ENCODE peak calls at places on chromosome 7, in eight cellular contexts. One of them, this sample, is unnamed.

GRCh38 chr7:144086730-144087129 is 652 bp downstream of the OR2A12 start:
- DNase-seq in activated CD4-positive, alpha-beta T cell treated with anti-CD3 and anti-CD28 coated beads, Interleukin-2, amount 50 U/mL, for 1 hour: no peak
- DNase-seq in AG09319: no peak
- DNase-seq in BE2C: no peak
- DNase-seq in GM12865: no peak
- DNase-seq in left colon: no peak
- DNase-seq in NCI-H1092: no peak
- DNase-seq in GM10248: no peak
- DNase-seq in this sample: no peak

GRCh38 chr7:26208040-26208439 is 6.5 kb downstream of the CBX3 start:
- DNase-seq in activated CD4-positive, alpha-beta T cell treated with anti-CD3 and anti-CD28 coated beads, Interleukin-2, amount 50 U/mL, for 1 hour: no peak
- DNase-seq in AG09319: no peak
- DNase-seq in BE2C: peak; percentile 74
- DNase-seq in GM12865: no peak
- DNase-seq in left colon: no peak
- DNase-seq in NCI-H1092: no peak
- DNase-seq in GM10248: no peak
- DNase-seq in this sample: no peak

GRCh38 chr7:1670894-1671875 is 1.1 kb downstream of the ELFN1 start:
- DNase-seq in activated CD4-positive, alpha-beta T cell treated with anti-CD3 and anti-CD28 coated beads, Interleukin-2, amount 50 U/mL, for 1 hour: no peak
- DNase-seq in AG09319: no peak
- DNase-seq in BE2C: no peak
- DNase-seq in GM12865: no peak
- DNase-seq in left colon: no peak
- DNase-seq in NCI-H1092: no peak
- DNase-seq in GM10248: peak; percentile 23
- DNase-seq in this sample: no peak

GRCh38 chr7:105972276-105972675 is 9.2 kb downstream of the CDHR3 start:
- DNase-seq in activated CD4-positive, alpha-beta T cell treated with anti-CD3 and anti-CD28 coated beads, Interleukin-2, amount 50 U/mL, for 1 hour: no peak
- DNase-seq in AG09319: no peak
- DNase-seq in BE2C: no peak
- DNase-seq in GM12865: no peak
- DNase-seq in left colon: no peak
- DNase-seq in NCI-H1092: no peak
- DNase-seq in GM10248: no peak
- DNase-seq in this sample: peak; percentile 31

GRCh38 chr7:128409435-128410091 is at the start of gene IMPDH1:
- DNase-seq in activated CD4-positive, alpha-beta T cell treated with anti-CD3 and anti-CD28 coated beads, Interleukin-2, amount 50 U/mL, for 1 hour: peak; percentile 81
- DNase-seq in AG09319: peak; percentile 34
- DNase-seq in BE2C: peak; percentile 90
- DNase-seq in GM12865: peak; percentile 70
- DNase-seq in left colon: peak; percentile 92
- DNase-seq in NCI-H1092: peak; percentile 46
- DNase-seq in GM10248: peak; percentile 96
- DNase-seq in this sample: no peak

GRCh38 chr7:51226042-51226755 is 90.4 kb downstream of the COBL start:
- DNase-seq in activated CD4-positive, alpha-beta T cell treated with anti-CD3 and anti-CD28 coated beads, Interleukin-2, amount 50 U/mL, for 1 hour: no peak
- DNase-seq in AG09319: no peak
- DNase-seq in BE2C: no peak
- DNase-seq in GM12865: no peak
- DNase-seq in left colon: no peak
- DNase-seq in NCI-H1092: no peak
- DNase-seq in GM10248: no peak
- DNase-seq in this sample: no peak

GRCh38 chr7:137682596-137682995 is 164.2 kb downstream of the DGKI start:
- DNase-seq in activated CD4-positive, alpha-beta T cell treated with anti-CD3 and anti-CD28 coated beads, Interleukin-2, amount 50 U/mL, for 1 hour: no peak
- DNase-seq in AG09319: no peak
- DNase-seq in BE2C: no peak
- DNase-seq in GM12865: no peak
- DNase-seq in left colon: no peak
- DNase-seq in NCI-H1092: no peak
- DNase-seq in GM10248: no peak
- DNase-seq in this sample: no peak

GRCh38 chr7:38222481-38223096 is 44.5 kb downstream of the STARD3NL start:
- DNase-seq in activated CD4-positive, alpha-beta T cell treated with anti-CD3 and anti-CD28 coated beads, Interleukin-2, amount 50 U/mL, for 1 hour: no peak
- DNase-seq in AG09319: peak; percentile 31
- DNase-seq in BE2C: peak; percentile 24
- DNase-seq in GM12865: peak; percentile 73
- DNase-seq in left colon: no peak
- DNase-seq in NCI-H1092: peak; percentile 21
- DNase-seq in GM10248: peak; percentile 55
- DNase-seq in this sample: peak; percentile 12

GRCh38 chr7:129240119-129240815 is 15.4 kb downstream of the AHCYL2 start:
- DNase-seq in activated CD4-positive, alpha-beta T cell treated with anti-CD3 and anti-CD28 coated beads, Interleukin-2, amount 50 U/mL, for 1 hour: no peak
- DNase-seq in AG09319: no peak
- DNase-seq in BE2C: no peak
- DNase-seq in GM12865: no peak
- DNase-seq in left colon: no peak
- DNase-seq in NCI-H1092: no peak
- DNase-seq in GM10248: no peak
- DNase-seq in this sample: no peak

GRCh38 chr7:30312186-30312585 is 27.8 kb downstream of the ZNRF2 start:
- DNase-seq in activated CD4-positive, alpha-beta T cell treated with anti-CD3 and anti-CD28 coated beads, Interleukin-2, amount 50 U/mL, for 1 hour: no peak
- DNase-seq in AG09319: no peak
- DNase-seq in BE2C: no peak
- DNase-seq in GM12865: no peak
- DNase-seq in left colon: no peak
- DNase-seq in NCI-H1092: no peak
- DNase-seq in GM10248: no peak
- DNase-seq in this sample: no peak

GRCh38 chr7:6558837-6559236 is 7.6 kb upstream of the GRID2IP start:
- DNase-seq in activated CD4-positive, alpha-beta T cell treated with anti-CD3 and anti-CD28 coated beads, Interleukin-2, amount 50 U/mL, for 1 hour: no peak
- DNase-seq in AG09319: no peak
- DNase-seq in BE2C: peak; percentile 69
- DNase-seq in GM12865: peak; percentile 47
- DNase-seq in left colon: peak; percentile 35
- DNase-seq in NCI-H1092: peak; percentile 63
- DNase-seq in GM10248: peak; percentile 62
- DNase-seq in this sample: peak; percentile 69

GRCh38 chr7:94190599-94191061 is 186.5 kb upstream of the BET1 start:
- DNase-seq in activated CD4-positive, alpha-beta T cell treated with anti-CD3 and anti-CD28 coated beads, Interleukin-2, amount 50 U/mL, for 1 hour: no peak
- DNase-seq in AG09319: peak; percentile 88
- DNase-seq in BE2C: no peak
- DNase-seq in GM12865: no peak
- DNase-seq in left colon: no peak
- DNase-seq in NCI-H1092: peak; percentile 61
- DNase-seq in GM10248: no peak
- DNase-seq in this sample: no peak

GRCh38 chr7:149865437-149865836 is 8.3 kb upstream of the ATP6V0E2 start:
- DNase-seq in activated CD4-positive, alpha-beta T cell treated with anti-CD3 and anti-CD28 coated beads, Interleukin-2, amount 50 U/mL, for 1 hour: peak; percentile 52
- DNase-seq in AG09319: no peak
- DNase-seq in BE2C: no peak
- DNase-seq in GM12865: peak; percentile 20
- DNase-seq in left colon: no peak
- DNase-seq in NCI-H1092: no peak
- DNase-seq in GM10248: no peak
- DNase-seq in this sample: no peak

GRCh38 chr7:158110661-158111555 is 476.7 kb downstream of the PTPRN2 start:
- DNase-seq in activated CD4-positive, alpha-beta T cell treated with anti-CD3 and anti-CD28 coated beads, Interleukin-2, amount 50 U/mL, for 1 hour: no peak
- DNase-seq in AG09319: no peak
- DNase-seq in BE2C: no peak
- DNase-seq in GM12865: no peak
- DNase-seq in left colon: no peak
- DNase-seq in NCI-H1092: no peak
- DNase-seq in GM10248: no peak
- DNase-seq in this sample: no peak

GRCh38 chr7:38070718-38071117 is 107.3 kb upstream of the STARD3NL start:
- DNase-seq in activated CD4-positive, alpha-beta T cell treated with anti-CD3 and anti-CD28 coated beads, Interleukin-2, amount 50 U/mL, for 1 hour: no peak
- DNase-seq in AG09319: no peak
- DNase-seq in BE2C: no peak
- DNase-seq in GM12865: peak; percentile 4
- DNase-seq in left colon: no peak
- DNase-seq in NCI-H1092: no peak
- DNase-seq in GM10248: no peak
- DNase-seq in this sample: peak; percentile 32

GRCh38 chr7:2232766-2233520 is at the start of gene MAD1L1:
- DNase-seq in activated CD4-positive, alpha-beta T cell treated with anti-CD3 and anti-CD28 coated beads, Interleukin-2, amount 50 U/mL, for 1 hour: peak; percentile 87
- DNase-seq in AG09319: peak; percentile 58
- DNase-seq in BE2C: peak; percentile 93
- DNase-seq in GM12865: peak; percentile 93
- DNase-seq in left colon: peak; percentile 93
- DNase-seq in NCI-H1092: peak; percentile 95
- DNase-seq in GM10248: peak; percentile 93
- DNase-seq in this sample: peak; percentile 59

GRCh38 chr7:27611043-27611442 is 51.6 kb downstream of the HIBADH start:
- DNase-seq in activated CD4-positive, alpha-beta T cell treated with anti-CD3 and anti-CD28 coated beads, Interleukin-2, amount 50 U/mL, for 1 hour: no peak
- DNase-seq in AG09319: peak; percentile 94
- DNase-seq in BE2C: peak; percentile 71
- DNase-seq in GM12865: no peak
- DNase-seq in left colon: no peak
- DNase-seq in NCI-H1092: peak; percentile 34
- DNase-seq in GM10248: no peak
- DNase-seq in this sample: no peak

GRCh38 chr7:12025246-12025645 is 185.8 kb upstream of the TMEM106B start:
- DNase-seq in activated CD4-positive, alpha-beta T cell treated with anti-CD3 and anti-CD28 coated beads, Interleukin-2, amount 50 U/mL, for 1 hour: no peak
- DNase-seq in AG09319: no peak
- DNase-seq in BE2C: no peak
- DNase-seq in GM12865: no peak
- DNase-seq in left colon: no peak
- DNase-seq in NCI-H1092: no peak
- DNase-seq in GM10248: no peak
- DNase-seq in this sample: no peak

GRCh38 chr7:94562525-94562924 is 52.9 kb downstream of the CASD1 start:
- DNase-seq in activated CD4-positive, alpha-beta T cell treated with anti-CD3 and anti-CD28 coated beads, Interleukin-2, amount 50 U/mL, for 1 hour: no peak
- DNase-seq in AG09319: no peak
- DNase-seq in BE2C: no peak
- DNase-seq in GM12865: no peak
- DNase-seq in left colon: no peak
- DNase-seq in NCI-H1092: no peak
- DNase-seq in GM10248: no peak
- DNase-seq in this sample: no peak

GRCh38 chr7:128152721-128153120 is 88.4 kb upstream of the LEP start:
- DNase-seq in activated CD4-positive, alpha-beta T cell treated with anti-CD3 and anti-CD28 coated beads, Interleukin-2, amount 50 U/mL, for 1 hour: no peak
- DNase-seq in AG09319: no peak
- DNase-seq in BE2C: no peak
- DNase-seq in GM12865: no peak
- DNase-seq in left colon: no peak
- DNase-seq in NCI-H1092: no peak
- DNase-seq in GM10248: no peak
- DNase-seq in this sample: no peak

This sample was measured in NCI-H1694.